ENCODE peak calls at places on chromosomes 3 and 15, in five cellular contexts. K, S, U, Y and F are unnamed samples.

GRCh38 chr15:25177955-25178801 is 223.4 kb downstream of the SNRPN start:
- DNase-seq in K (peak; percentile 22), S (peak; percentile 7), U (peak; percentile 14), Y (no peak), F (no peak)

GRCh38 chr15:52236015-52236414 is 44.8 kb upstream of the GNB5 start:
- DNase-seq in K (no peak), S (no peak), U (no peak), Y (peak; percentile 10), F (no peak)

GRCh38 chr3:157104928-157105652 is 54.9 kb downstream of the CCNL1 start:
- DNase-seq in K (no peak), S (no peak), U (no peak), Y (no peak), F (no peak)

GRCh38 chr3:112351036-112351435 is 18.1 kb downstream of the CD200 start:
- DNase-seq in K (no peak), S (no peak), U (no peak), Y (no peak), F (no peak)

GRCh38 chr3:128584412-128585020 is 66.1 kb downstream of the RPN1 start:
- DNase-seq in K (peak; percentile 71), S (peak; percentile 72), U (peak; percentile 30), Y (peak; percentile 61), F (peak; percentile 70)

GRCh38 chr3:67400476-67400875 is 253.9 kb downstream of the SUCLG2 start:
- DNase-seq in K (no peak), S (no peak), U (no peak), Y (no peak), F (no peak)

GRCh38 chr3:42098171-42098570 is 7.0 kb downstream of the TRAK1 start:
- DNase-seq in K (no peak), S (no peak), U (no peak), Y (no peak), F (no peak)

GRCh38 chr3:106457278-106458210 is 588.7 kb upstream of the CBLB start:
- DNase-seq in K (no peak), S (no peak), U (peak; percentile 21), Y (peak; percentile 94), F (peak; percentile 95)

GRCh38 chr15:49898097-49898496 is 220.9 kb downstream of the ATP8B4 start:
- DNase-seq in K (no peak), S (no peak), U (no peak), Y (no peak), F (no peak)

GRCh38 chr3:194767430-194768207 is 81.9 kb downstream of the FAM43A start:
- DNase-seq in K (no peak), S (no peak), U (no peak), Y (no peak), F (no peak)

GRCh38 chr3:194769020-194769643 is 83.4 kb downstream of the FAM43A start:
- DNase-seq in K (peak; percentile 97), S (peak; percentile 95), U (peak; percentile 95), Y (peak; percentile 96), F (peak; percentile 90)

GRCh38 chr3:194772241-194773000 is 86.7 kb downstream of the FAM43A start:
- DNase-seq in K (no peak), S (no peak), U (no peak), Y (no peak), F (no peak)

GRCh38 chr3:194766845-194767244 is 81.2 kb downstream of the FAM43A start:
- DNase-seq in K (no peak), S (no peak), U (no peak), Y (no peak), F (no peak)

DNA sequence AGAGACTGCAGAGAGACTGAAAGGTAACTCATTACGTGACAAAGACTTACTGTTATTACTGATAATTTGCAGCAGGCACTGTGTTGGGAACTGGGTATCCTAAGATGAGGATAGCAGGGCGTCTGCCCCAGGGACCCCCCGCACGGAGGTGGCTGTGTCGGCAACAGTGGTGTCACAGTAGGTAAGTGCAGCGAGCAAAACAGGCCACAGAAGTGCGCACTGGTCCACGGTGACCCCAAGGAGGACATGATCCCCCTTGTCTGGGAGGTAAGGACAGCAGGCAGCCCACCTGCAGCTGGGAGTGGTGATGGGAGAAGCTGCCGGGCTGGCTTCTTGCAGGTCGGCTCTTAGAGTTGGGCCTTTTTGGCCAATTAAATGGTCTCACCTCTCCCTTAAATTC is 82.9 kb downstream of the FAM43A start:
- DNase-seq in K (no peak), S (no peak), U (no peak), Y (no peak), F (no peak)
- H3K4me3 ChIP-seq in K (peak overlapping the region; percentile 41), S (no peak overlapping the region), U (peak overlapping the region; percentile 5), Y (no peak overlapping the region), F (peak overlapping the region; percentile 28)

DNA sequence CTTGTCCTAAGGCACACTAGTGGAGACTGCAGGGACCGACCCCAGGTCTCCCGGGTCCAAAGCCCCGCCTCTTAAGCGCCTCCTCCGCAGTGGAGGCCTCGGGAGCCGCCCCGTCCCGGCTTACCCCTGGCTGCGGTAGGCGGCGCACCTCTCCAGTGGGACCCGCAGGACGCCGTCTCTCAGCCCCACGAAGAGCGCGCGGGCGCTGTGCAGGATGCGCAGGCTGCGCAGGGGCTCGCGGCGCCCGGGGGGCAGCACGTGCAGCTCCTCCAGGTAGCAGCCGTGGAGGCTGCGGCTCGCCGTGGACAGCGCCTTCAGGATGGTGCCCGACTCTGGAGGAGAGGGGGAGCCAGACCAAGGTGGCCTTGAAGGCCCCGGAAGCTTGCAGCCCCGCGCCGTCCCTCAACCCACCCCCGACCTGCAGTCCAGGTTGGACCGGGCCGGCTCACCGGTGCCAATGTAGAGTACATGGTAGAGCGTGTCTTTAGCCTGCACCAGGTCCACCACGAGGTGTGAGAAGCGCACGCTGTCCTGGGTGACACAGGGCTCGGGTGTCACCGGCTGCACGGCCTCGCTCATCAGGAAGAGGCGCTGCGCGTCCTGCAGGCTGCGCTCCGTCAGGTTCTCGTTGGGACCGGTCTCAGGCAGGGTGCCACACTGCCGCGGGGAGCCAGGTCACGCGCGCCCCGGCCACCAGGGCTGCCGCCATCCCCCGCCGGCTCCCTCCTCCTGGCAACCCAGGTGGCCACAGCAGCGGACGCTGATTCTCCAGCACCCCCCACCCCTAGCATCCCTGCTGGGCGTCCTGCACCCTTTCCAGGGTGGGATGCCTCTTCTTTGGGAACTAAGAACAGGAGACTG is 105.5 kb downstream of the SEMA5B start:
- DNase-seq in K (no peak), S (no peak), U (no peak), Y (no peak), F (no peak)
- TF ChIP-seq CTCF in K (no peak), S (no peak), U (no peak), Y (no peak), F (no peak)

GRCh38 chr3:57152150-57152549 is 13.0 kb downstream of the IL17RD start:
- DNase-seq in K (no peak), S (no peak), U (no peak), Y (peak; percentile 42), F (peak; percentile 46)

GRCh38 chr3:57157666-57158065 is 7.5 kb downstream of the IL17RD start:
- DNase-seq in K (no peak), S (no peak), U (no peak), Y (no peak), F (peak; percentile 25)

GRCh38 chr3:57152761-57153160 is 12.4 kb downstream of the IL17RD start:
- DNase-seq in K (no peak), S (no peak), U (no peak), Y (no peak), F (peak; percentile 25)

GRCh38 chr3:57154470-57154869 is 10.7 kb downstream of the IL17RD start:
- DNase-seq in K (no peak), S (no peak), U (no peak), Y (no peak), F (no peak)

GRCh38 chr3:57155214-57155613 is 9.9 kb downstream of the IL17RD start:
- DNase-seq in K (no peak), S (no peak), U (no peak), Y (no peak), F (no peak)
- H3K4me3 ChIP-seq in K (no peak overlapping the region), S (no peak overlapping the region), U (no peak overlapping the region), Y (no peak overlapping the region), F (no peak overlapping the region)

GRCh38 chr3:50147016-50147415 is 8.1 kb upstream of the SEMA3F start:
- DNase-seq in K (no peak), S (no peak), U (no peak), Y (no peak), F (no peak)

GRCh38 chr3:50147861-50148260 is 7.3 kb upstream of the SEMA3F start:
- DNase-seq in K (no peak), S (no peak), U (no peak), Y (no peak), F (no peak)

GRCh38 chr3:50147447-50147846 is 7.7 kb upstream of the SEMA3F start:
- DNase-seq in K (no peak), S (no peak), U (no peak), Y (no peak), F (no peak)

GRCh38 chr3:50150404-50150750 is 4.7 kb upstream of the SEMA3F start:
- DNase-seq in K (no peak), S (no peak), U (no peak), Y (no peak), F (no peak)

GRCh38 chr3:50146316-50146901 is 8.7 kb upstream of the SEMA3F start:
- DNase-seq in K (no peak), S (no peak), U (no peak), Y (no peak), F (no peak)
- TF ChIP-seq CTCF in K (no peak), S (no peak), U (no peak), Y (no peak), F (no peak)

GRCh38 chr15:30985081-30985531 is 6.3 kb downstream of the MTMR10 start:
- DNase-seq in K (no peak), S (no peak), U (no peak), Y (peak; percentile 39), F (peak; percentile 50)

GRCh38 chr15:30984118-30984517 is 7.3 kb downstream of the MTMR10 start:
- DNase-seq in K (no peak), S (no peak), U (no peak), Y (no peak), F (peak; percentile 14)

GRCh38 chr15:30979457-30979856 is 12.0 kb downstream of the MTMR10 start:
- DNase-seq in K (no peak), S (no peak), U (no peak), Y (no peak), F (no peak)

GRCh38 chr15:30990036-30990435 is 1.4 kb downstream of the MTMR10 start:
- DNase-seq in K (no peak), S (no peak), U (no peak), Y (no peak), F (no peak)

GRCh38 chr15:30984542-30984941 is 6.9 kb downstream of the MTMR10 start:
- DNase-seq in K (no peak), S (no peak), U (no peak), Y (no peak), F (no peak)
- H3K4me3 ChIP-seq in K (no peak overlapping the region), S (no peak overlapping the region), U (no peak overlapping the region), Y (no peak overlapping the region), F (no peak overlapping the region)

DNA sequence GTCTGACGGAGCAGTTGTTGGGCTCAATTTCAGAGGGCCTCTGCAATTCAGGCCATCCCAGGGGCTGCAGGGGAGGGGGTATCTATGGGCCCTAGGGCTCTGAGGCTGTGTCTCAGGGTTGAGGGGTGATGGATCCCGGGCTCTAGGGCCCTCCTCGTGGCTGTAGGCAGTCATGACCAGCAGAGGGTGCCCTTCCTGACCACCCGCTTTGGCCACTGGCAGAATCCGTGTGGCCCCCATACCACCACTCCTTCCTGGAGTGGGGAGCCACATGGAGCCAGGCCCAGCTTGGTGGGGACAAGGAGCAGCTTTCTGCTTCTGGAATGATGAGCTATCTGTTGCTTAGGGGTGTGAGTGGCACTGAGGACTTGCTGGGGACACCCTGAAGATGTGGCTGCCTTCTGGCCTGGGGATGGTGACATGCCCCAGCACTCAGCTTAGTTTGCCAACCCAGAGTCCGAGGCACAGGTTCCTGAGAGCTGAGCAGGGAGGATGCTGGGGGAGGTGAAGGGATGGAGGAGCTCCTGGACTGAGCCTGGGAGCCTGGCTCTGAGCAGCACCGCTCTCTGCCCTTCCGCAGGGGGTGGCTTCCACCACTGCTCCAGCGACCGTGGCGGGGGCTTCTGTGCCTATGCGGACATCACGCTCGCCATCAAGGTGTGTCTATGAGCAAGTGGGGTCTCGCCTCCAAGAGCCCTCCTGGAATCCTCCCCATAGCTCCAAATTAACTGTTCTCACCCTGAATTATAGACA is 20.2 kb downstream of the HDAC11 start:
- DNase-seq in K (no peak), S (no peak), U (no peak), Y (no peak), F (no peak)
- TF ChIP-seq CTCF in K (no peak), S (no peak), U (no peak), Y (peak; percentile 70), F (peak; percentile 65)